ENCODE peak calls at places on chromosome 6, in seven cellular contexts. One of them, this sample, is unnamed.

GRCh38 chr6:76774750-76775396 is 688.4 kb downstream of the HTR1B start:
- DNase-seq in psoas muscle: no peak
- DNase-seq in stimulated activated CD8-positive, alpha-beta memory T cell treated with anti-CD3 and anti-CD28 coated beads, Interleukin-2, amount 100 ng/mL, for 48 hours: no peak
- DNase-seq in LoVo: no peak
- DNase-seq in Daoy: no peak
- DNase-seq in nucleus accumbens: no peak
- DNase-seq in cardiac fibroblast: peak; percentile 40
- DNase-seq in this sample: no peak

GRCh38 chr6:14520029-14520428 is 402.5 kb downstream of the CD83 start:
- DNase-seq in nucleus accumbens: no peak
- DNase-seq in cardiac fibroblast: peak; percentile 14
- DNase-seq in stimulated activated CD8-positive, alpha-beta memory T cell treated with anti-CD3 and anti-CD28 coated beads, Interleukin-2, amount 100 ng/mL, for 48 hours: no peak
- DNase-seq in LoVo: no peak
- DNase-seq in Daoy: peak; percentile 46
- DNase-seq in psoas muscle: no peak
- DNase-seq in this sample: no peak

GRCh38 chr6:34385793-34386195 is 6.7 kb downstream of the NUDT3 start:
- DNase-seq in LoVo: no peak
- DNase-seq in stimulated activated CD8-positive, alpha-beta memory T cell treated with anti-CD3 and anti-CD28 coated beads, Interleukin-2, amount 100 ng/mL, for 48 hours: no peak
- DNase-seq in nucleus accumbens: no peak
- DNase-seq in Daoy: no peak
- DNase-seq in cardiac fibroblast: no peak
- DNase-seq in psoas muscle: no peak
- DNase-seq in this sample: no peak

GRCh38 chr6:148422085-148422484 is 79.4 kb downstream of the SASH1 start:
- DNase-seq in psoas muscle: no peak
- DNase-seq in stimulated activated CD8-positive, alpha-beta memory T cell treated with anti-CD3 and anti-CD28 coated beads, Interleukin-2, amount 100 ng/mL, for 48 hours: no peak
- DNase-seq in nucleus accumbens: no peak
- DNase-seq in LoVo: no peak
- DNase-seq in Daoy: peak; percentile 32
- DNase-seq in cardiac fibroblast: no peak
- DNase-seq in this sample: no peak

GRCh38 chr6:167766986-167767714 is 59.6 kb upstream of the AFDN start:
- DNase-seq in LoVo: no peak
- DNase-seq in Daoy: peak; percentile 4
- DNase-seq in nucleus accumbens: no peak
- DNase-seq in psoas muscle: no peak
- DNase-seq in cardiac fibroblast: no peak
- DNase-seq in stimulated activated CD8-positive, alpha-beta memory T cell treated with anti-CD3 and anti-CD28 coated beads, Interleukin-2, amount 100 ng/mL, for 48 hours: no peak
- DNase-seq in this sample: no peak

GRCh38 chr6:34514593-34515472 is 41.3 kb downstream of the SPDEF start:
- DNase-seq in stimulated activated CD8-positive, alpha-beta memory T cell treated with anti-CD3 and anti-CD28 coated beads, Interleukin-2, amount 100 ng/mL, for 48 hours: no peak
- DNase-seq in psoas muscle: peak; percentile 50
- DNase-seq in Daoy: no peak
- DNase-seq in nucleus accumbens: peak; percentile 69
- DNase-seq in cardiac fibroblast: peak; percentile 33
- DNase-seq in LoVo: no peak
- DNase-seq in this sample: no peak

GRCh38 chr6:156595481-156595880 is 181.7 kb upstream of the ARID1B start:
- DNase-seq in Daoy: peak; percentile 27
- DNase-seq in stimulated activated CD8-positive, alpha-beta memory T cell treated with anti-CD3 and anti-CD28 coated beads, Interleukin-2, amount 100 ng/mL, for 48 hours: no peak
- DNase-seq in psoas muscle: no peak
- DNase-seq in cardiac fibroblast: no peak
- DNase-seq in nucleus accumbens: no peak
- DNase-seq in LoVo: no peak
- DNase-seq in this sample: no peak

GRCh38 chr6:113182370-113183141 is 674.6 kb upstream of the MARCKS start:
- DNase-seq in nucleus accumbens: no peak
- DNase-seq in Daoy: peak; percentile 35
- DNase-seq in LoVo: peak; percentile 10
- DNase-seq in stimulated activated CD8-positive, alpha-beta memory T cell treated with anti-CD3 and anti-CD28 coated beads, Interleukin-2, amount 100 ng/mL, for 48 hours: no peak
- DNase-seq in psoas muscle: no peak
- DNase-seq in cardiac fibroblast: peak; percentile 91
- DNase-seq in this sample: no peak

GRCh38 chr6:26223213-26223612 is 136.0 kb downstream of the HFE start:
- DNase-seq in psoas muscle: no peak
- DNase-seq in nucleus accumbens: no peak
- DNase-seq in Daoy: peak; percentile 34
- DNase-seq in cardiac fibroblast: peak; percentile 27
- DNase-seq in stimulated activated CD8-positive, alpha-beta memory T cell treated with anti-CD3 and anti-CD28 coated beads, Interleukin-2, amount 100 ng/mL, for 48 hours: no peak
- DNase-seq in LoVo: peak; percentile 26
- DNase-seq in this sample: no peak

GRCh38 chr6:39294133-39294532 is 20.1 kb downstream of the KCNK17 start:
- DNase-seq in stimulated activated CD8-positive, alpha-beta memory T cell treated with anti-CD3 and anti-CD28 coated beads, Interleukin-2, amount 100 ng/mL, for 48 hours: no peak
- DNase-seq in LoVo: no peak
- DNase-seq in Daoy: peak; percentile 37
- DNase-seq in nucleus accumbens: no peak
- DNase-seq in cardiac fibroblast: no peak
- DNase-seq in psoas muscle: no peak
- DNase-seq in this sample: no peak

GRCh38 chr6:82062219-82062618 is 185.3 kb downstream of the IBTK start:
- DNase-seq in stimulated activated CD8-positive, alpha-beta memory T cell treated with anti-CD3 and anti-CD28 coated beads, Interleukin-2, amount 100 ng/mL, for 48 hours: no peak
- DNase-seq in cardiac fibroblast: no peak
- DNase-seq in LoVo: no peak
- DNase-seq in psoas muscle: no peak
- DNase-seq in nucleus accumbens: no peak
- DNase-seq in Daoy: no peak
- DNase-seq in this sample: no peak

GRCh38 chr6:49668083-49668511 is 31.5 kb upstream of the RHAG start:
- DNase-seq in LoVo: peak; percentile 24
- DNase-seq in psoas muscle: no peak
- DNase-seq in nucleus accumbens: no peak
- DNase-seq in Daoy: no peak
- DNase-seq in cardiac fibroblast: no peak
- DNase-seq in stimulated activated CD8-positive, alpha-beta memory T cell treated with anti-CD3 and anti-CD28 coated beads, Interleukin-2, amount 100 ng/mL, for 48 hours: no peak
- DNase-seq in this sample: no peak

GRCh38 chr6:149202967-149203366 is 114.5 kb upstream of the TAB2 start:
- DNase-seq in Daoy: no peak
- DNase-seq in cardiac fibroblast: no peak
- DNase-seq in psoas muscle: no peak
- DNase-seq in LoVo: no peak
- DNase-seq in stimulated activated CD8-positive, alpha-beta memory T cell treated with anti-CD3 and anti-CD28 coated beads, Interleukin-2, amount 100 ng/mL, for 48 hours: no peak
- DNase-seq in nucleus accumbens: no peak
- DNase-seq in this sample: no peak

GRCh38 chr6:48977573-48977972 is 485.5 kb downstream of the MMUT start:
- DNase-seq in cardiac fibroblast: peak; percentile 43
- DNase-seq in LoVo: no peak
- DNase-seq in Daoy: no peak
- DNase-seq in nucleus accumbens: no peak
- DNase-seq in stimulated activated CD8-positive, alpha-beta memory T cell treated with anti-CD3 and anti-CD28 coated beads, Interleukin-2, amount 100 ng/mL, for 48 hours: no peak
- DNase-seq in psoas muscle: no peak
- DNase-seq in this sample: no peak

This sample was measured in naive B cell.